ENCODE peak calls at places on chromosome 17, in five cellular contexts. K, R, G, V and L are unnamed samples.
A peak's percentile ranks its signal among the peaks of the same experiment; 100 is the strongest.

GRCh38 chr17:20156196-20157077 is 147.3 kb downstream of the SPECC1 start:
- DNase-seq in R (peak; percentile 80), K (peak; percentile 85), G (peak; percentile 36), V (peak; percentile 49), L (peak; percentile 11)

GRCh38 chr17:60079401-60079861 is 710 bp upstream of the HEATR6 start:
- DNase-seq in R (no peak), V (peak; percentile 25), K (peak; percentile 27), G (peak; percentile 6), L (peak; percentile 33)

GRCh38 chr17:49955157-49955556 is 13.8 kb upstream of the DLX4 start:
- DNase-seq in K (no peak), V (no peak), R (no peak), G (no peak), L (no peak)

GRCh38 chr17:15436399-15437369 is 30.7 kb downstream of the CDRT4 start:
- DNase-seq in K (peak; percentile 68), G (no peak), R (no peak), V (no peak), L (peak; percentile 32)

GRCh38 chr17:70855401-70856054 is 686.2 kb downstream of the KCNJ2 start:
- DNase-seq in K (no peak), G (peak; percentile 68), V (peak; percentile 75), R (no peak), L (no peak)

GRCh38 chr17:79353016-79353415 is 257.8 kb downstream of the RBFOX3 start:
- DNase-seq in V (no peak), G (no peak), K (no peak), R (no peak), L (no peak)

GRCh38 chr17:1645207-1646171 is at the start of gene SCARF1:
- DNase-seq in K (no peak), V (no peak), G (no peak), R (no peak), L (peak; percentile 88)

GRCh38 chr17:82893779-82894178 is 54.0 kb upstream of the ZNF750 start:
- DNase-seq in K (no peak), G (no peak), R (no peak), V (no peak), L (peak; percentile 70)

GRCh38 chr17:49117581-49118230 is 14.9 kb upstream of the B4GALNT2 start:
- DNase-seq in R (no peak), G (no peak), V (no peak), K (no peak), L (no peak)

GRCh38 chr17:65489413-65490170 is 71.9 kb downstream of the AXIN2 start:
- DNase-seq in V (no peak), G (no peak), R (no peak), K (no peak), L (no peak)

GRCh38 chr17:74361613-74362391 is at the start of gene BTBD17:
- DNase-seq in V (no peak), G (no peak), R (peak; percentile 97), K (peak; percentile 71), L (peak; percentile 13)

GRCh38 chr17:49403514-49404289 is 11.0 kb downstream of the PHB1 start:
- DNase-seq in R (no peak), V (no peak), K (no peak), G (no peak), L (no peak)

GRCh38 chr17:49148171-49148570 is 15.6 kb downstream of the B4GALNT2 start:
- DNase-seq in V (peak; percentile 51), K (no peak), R (no peak), G (peak; percentile 21), L (no peak)

GRCh38 chr17:77886387-77886728 is 72.1 kb upstream of the TNRC6C start:
- DNase-seq in V (no peak), G (no peak), K (no peak), R (no peak), L (no peak)

GRCh38 chr17:64781013-64781392 is 118.9 kb upstream of the SMURF2 start:
- DNase-seq in G (no peak), V (no peak), K (no peak), R (peak; percentile 47), L (no peak)

GRCh38 chr17:73544333-73544732 is 99.9 kb downstream of the SDK2 start:
- DNase-seq in G (no peak), V (no peak), K (no peak), R (no peak), L (no peak)

GRCh38 chr17:63316100-63316499 is 130.0 kb downstream of the CYB561 start:
- DNase-seq in K (no peak), R (no peak), G (no peak), V (no peak), L (no peak)

GRCh38 chr17:41271858-41272257 is 3.6 kb upstream of the KRTAP9-7 start:
- DNase-seq in G (no peak), V (no peak), K (no peak), R (no peak), L (no peak)

GRCh38 chr17:19619705-19620325 is 28.7 kb upstream of the ALDH3A2 start:
- DNase-seq in R (no peak), G (no peak), V (no peak), K (no peak), L (no peak)

GRCh38 chr17:49360796-49361128 is 1.3 kb downstream of the ZNF652 start:
- DNase-seq in V (no peak), R (peak; percentile 53), K (peak; percentile 44), G (no peak), L (no peak)

GRCh38 chr17:37523715-37524219 is 34.1 kb downstream of the DUSP14 start:
- DNase-seq in G (no peak), K (no peak), R (no peak), V (no peak), L (no peak)

GRCh38 chr17:2214887-2215615 is 88.5 kb downstream of the SMG6 start:
- DNase-seq in G (peak; percentile 93), K (no peak), R (peak; percentile 15), V (peak; percentile 93), L (peak; percentile 87)

GRCh38 chr17:2965621-2966275 is 97.7 kb downstream of the OR1D5 start:
- DNase-seq in R (no peak), G (peak; percentile 59), K (peak; percentile 56), V (peak; percentile 70), L (no peak)

GRCh38 chr17:73521376-73521775 is 122.9 kb downstream of the SDK2 start:
- DNase-seq in R (no peak), V (no peak), G (no peak), K (no peak), L (no peak)

GRCh38 chr17:42521666-42522262 is 14.3 kb upstream of the NAGLU start:
- DNase-seq in V (no peak), G (no peak), K (no peak), R (no peak), L (no peak)
- H3K4me2 ChIP-seq in V (peak overlapping the region; percentile 38), G (peak overlapping the region; percentile 79), K (no peak overlapping the region), R (no peak overlapping the region), L (no peak overlapping the region)

GRCh38 chr17:67824735-67825626 is at the start of gene BPTF:
- DNase-seq in K (peak; percentile 97), V (peak; percentile 80), G (peak; percentile 70), R (peak; percentile 97), L (peak; percentile 89)
- H3K4me2 ChIP-seq in K (peak within 1 kb of the TSS; percentile 88), V (peak within 1 kb of the TSS; percentile 93), G (peak within 1 kb of the TSS; percentile 96), R (peak within 1 kb of the TSS; percentile 91), L (peak within 1 kb of the TSS; percentile 92)

GRCh38 chr17:81070541-81071246 is 35.7 kb downstream of the BAIAP2 start:
- DNase-seq in V (no peak), R (no peak), G (no peak), K (no peak), L (no peak)

GRCh38 chr17:81067331-81067730 is 32.4 kb downstream of the BAIAP2 start:
- DNase-seq in G (no peak), V (peak; percentile 33), K (no peak), R (peak; percentile 72), L (no peak)

GRCh38 chr17:81069084-81069645 is 34.2 kb downstream of the BAIAP2 start:
- DNase-seq in G (no peak), V (no peak), K (no peak), R (no peak), L (no peak)

GRCh38 chr17:81066771-81067315 is 31.9 kb downstream of the BAIAP2 start:
- DNase-seq in V (no peak), K (no peak), R (no peak), G (no peak), L (no peak)

DNA sequence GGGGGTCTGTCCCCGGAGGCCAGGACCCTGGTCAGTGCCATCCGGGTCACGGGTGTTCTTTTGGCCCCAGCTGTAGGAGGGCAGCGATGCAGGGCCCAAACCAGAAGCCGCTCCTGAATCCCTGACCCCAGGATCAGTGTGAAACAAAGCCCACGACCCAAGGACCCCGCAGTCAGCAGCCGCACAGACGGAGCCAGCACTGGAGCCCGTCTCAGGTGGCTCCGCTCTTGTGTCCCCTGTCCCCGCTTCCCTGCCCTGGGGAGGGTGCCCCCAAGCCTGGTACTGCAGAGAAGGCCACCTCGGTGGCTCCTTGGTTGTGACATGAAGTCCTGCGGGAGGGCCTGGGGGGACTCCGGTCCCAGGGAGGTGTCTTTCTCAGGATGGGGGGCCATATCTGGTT is 33.5 kb downstream of the BAIAP2 start:
- DNase-seq in R (no peak), G (no peak), K (no peak), V (no peak), L (no peak)
- H3K4me2 ChIP-seq in R (no peak overlapping the region), G (no peak overlapping the region), K (no peak overlapping the region), V (no peak overlapping the region), L (no peak overlapping the region)

GRCh38 chr17:4366312-4367063 is at the start of gene UBE2G1:
- DNase-seq in K (peak; percentile 99), R (peak; percentile 99), V (peak; percentile 91), G (peak; percentile 81), L (peak; percentile 98)

GRCh38 chr17:4364622-4365041 is 1.8 kb downstream of the UBE2G1 start:
- DNase-seq in V (no peak), G (no peak), K (no peak), R (no peak), L (no peak)

GRCh38 chr17:4365103-4365627 is 1.3 kb downstream of the UBE2G1 start:
- DNase-seq in G (peak; percentile 75), K (peak; percentile 94), R (peak; percentile 92), V (peak; percentile 86), L (peak; percentile 94)

GRCh38 chr17:4368341-4368740 is 1.9 kb upstream of the UBE2G1 start:
- DNase-seq in K (no peak), G (no peak), V (no peak), R (no peak), L (no peak)

GRCh38 chr17:4365628-4366311 is 705 bp downstream of the UBE2G1 start:
- DNase-seq in K (peak; percentile 77), G (no peak), R (peak; percentile 80), V (peak; percentile 11), L (peak; percentile 42)
- H3K4me2 ChIP-seq in K (peak overlapping the region; percentile 92), G (peak overlapping the region; percentile 88), R (peak overlapping the region; percentile 89), V (peak overlapping the region; percentile 41), L (peak overlapping the region; percentile 24)

GRCh38 chr17:17017343-17018014 is 24.8 kb upstream of the MPRIP start:
- DNase-seq in K (no peak), V (no peak), R (no peak), G (no peak), L (no peak)

GRCh38 chr17:17018612-17019429 is 23.4 kb upstream of the MPRIP start:
- DNase-seq in K (peak; percentile 74), R (no peak), V (no peak), G (no peak), L (no peak)

GRCh38 chr17:17019430-17019762 is 22.9 kb upstream of the MPRIP start:
- DNase-seq in G (no peak), R (no peak), K (no peak), V (no peak), L (no peak)

GRCh38 chr17:17019891-17020456 is 22.3 kb upstream of the MPRIP start:
- DNase-seq in V (no peak), R (no peak), K (no peak), G (no peak), L (no peak)

GRCh38 chr17:17018021-17018441 is 24.2 kb upstream of the MPRIP start:
- DNase-seq in K (no peak), R (no peak), G (no peak), V (no peak), L (no peak)
- H3K4me2 ChIP-seq in K (no peak overlapping the region), R (no peak overlapping the region), G (no peak overlapping the region), V (no peak overlapping the region), L (no peak overlapping the region)